ENCODE peak calls at places on chromosomes 4 and X, in six cellular contexts. K, I, D, C, F and A are unnamed samples.

GRCh38 chr4:76738081-76738931 is 159.6 kb downstream of the SOWAHB start:
- DNase-seq in K (peak), I (peak), D (no peak), C (no peak), F (no peak), A (peak)

GRCh38 chrX:47723689-47724088 is 64.7 kb upstream of the UXT start:
- DNase-seq in K (no peak), I (no peak), D (no peak), C (no peak), F (peak), A (no peak)

GRCh38 chr4:136985683-136986082 is 546.6 kb downstream of the PCDH18 start:
- DNase-seq in K (no peak), I (no peak), D (no peak), C (no peak), F (no peak), A (no peak)

GRCh38 chr4:174381419-174381818 is 97.7 kb downstream of the CEP44 start:
- DNase-seq in K (no peak), I (no peak), D (no peak), C (no peak), F (no peak), A (no peak)

GRCh38 chr4:105058177-105058812 is 88.4 kb upstream of the TET2 start:
- DNase-seq in K (peak), I (peak), D (no peak), C (no peak), F (no peak), A (no peak)

GRCh38 chr4:4270529-4270928 is 19.4 kb downstream of the LYAR start:
- DNase-seq in K (no peak), I (peak), D (no peak), C (no peak), F (no peak), A (no peak)

GRCh38 chr4:1310796-1311715 is 21.4 kb downstream of the MAEA start:
- DNase-seq in K (no peak), I (no peak), D (no peak), C (no peak), F (no peak), A (no peak)

GRCh38 chrX:106707771-106708454 is 18.6 kb upstream of the RNF128 start:
- DNase-seq in K (peak), I (peak), D (no peak), C (no peak), F (no peak), A (peak)

GRCh38 chr4:74223801-74224200 is 65.9 kb downstream of the MTHFD2L start:
- DNase-seq in K (peak), I (peak), D (no peak), C (no peak), F (no peak), A (no peak)

GRCh38 chr4:51843309-51844156 is 580 bp downstream of the DCUN1D4 start:
- DNase-seq in K (peak), I (peak), D (peak), C (peak), F (peak), A (peak)

GRCh38 chr4:13980317-13980716 is 352.8 kb upstream of the BOD1L1 start:
- DNase-seq in K (peak), I (peak), D (no peak), C (no peak), F (no peak), A (peak)

GRCh38 chrX:43707812-43708548 is 51.9 kb downstream of the MAOA start:
- DNase-seq in K (peak), I (peak), D (no peak), C (no peak), F (no peak), A (no peak)

GRCh38 chr4:53748328-53748772 is 157.1 kb upstream of the LNX1 start:
- DNase-seq in K (no peak), I (no peak), D (peak), C (no peak), F (no peak), A (no peak)

GRCh38 chr4:182845618-182846017 is 71.6 kb downstream of the DCTD start:
- DNase-seq in K (no peak), I (no peak), D (no peak), C (no peak), F (no peak), A (no peak)

GRCh38 chr4:94332983-94333590 is 9.5 kb downstream of the HPGDS start:
- DNase-seq in K (peak), I (peak), D (no peak), C (no peak), F (no peak), A (no peak)

GRCh38 chr4:184645904-184646610 is 3.2 kb downstream of the CASP3 start:
- DNase-seq in K (no peak), I (peak), D (no peak), C (no peak), F (no peak), A (no peak)

GRCh38 chr4:99679204-99679603 is 21.6 kb upstream of the C4orf54 start:
- DNase-seq in K (peak), I (peak), D (no peak), C (no peak), F (no peak), A (no peak)
- TF ChIP-seq CTCF in K (no peak), I (no peak), D (no peak), C (no peak), F (no peak), A (no peak)

GRCh38 chr4:169030575-169030982 is 20.5 kb upstream of the CBR4 start:
- DNase-seq in K (no peak), I (peak), D (no peak), C (no peak), F (no peak), A (no peak)

GRCh38 chr4:169029947-169030346 is 19.9 kb upstream of the CBR4 start:
- DNase-seq in K (no peak), I (no peak), D (no peak), C (no peak), F (no peak), A (no peak)

GRCh38 chr4:169027663-169028062 is 17.6 kb upstream of the CBR4 start:
- DNase-seq in K (no peak), I (no peak), D (no peak), C (no peak), F (no peak), A (no peak)

GRCh38 chr4:169025184-169025583 is 15.1 kb upstream of the CBR4 start:
- DNase-seq in K (no peak), I (no peak), D (no peak), C (no peak), F (no peak), A (no peak)

GRCh38 chr4:169024762-169025161 is 14.7 kb upstream of the CBR4 start:
- DNase-seq in K (peak), I (peak), D (no peak), C (no peak), F (no peak), A (no peak)
- TF ChIP-seq CTCF in K (peak), I (peak), D (peak), C (no peak), F (no peak), A (peak)

GRCh38 chrX:112512509-112512908 is 167.2 kb downstream of the LHFPL1 start:
- DNase-seq in K (no peak), I (no peak), D (no peak), C (no peak), F (no peak), A (no peak)
- TF ChIP-seq CTCF in K (no peak), I (no peak), D (no peak), C (no peak), F (no peak), A (no peak)

DNA sequence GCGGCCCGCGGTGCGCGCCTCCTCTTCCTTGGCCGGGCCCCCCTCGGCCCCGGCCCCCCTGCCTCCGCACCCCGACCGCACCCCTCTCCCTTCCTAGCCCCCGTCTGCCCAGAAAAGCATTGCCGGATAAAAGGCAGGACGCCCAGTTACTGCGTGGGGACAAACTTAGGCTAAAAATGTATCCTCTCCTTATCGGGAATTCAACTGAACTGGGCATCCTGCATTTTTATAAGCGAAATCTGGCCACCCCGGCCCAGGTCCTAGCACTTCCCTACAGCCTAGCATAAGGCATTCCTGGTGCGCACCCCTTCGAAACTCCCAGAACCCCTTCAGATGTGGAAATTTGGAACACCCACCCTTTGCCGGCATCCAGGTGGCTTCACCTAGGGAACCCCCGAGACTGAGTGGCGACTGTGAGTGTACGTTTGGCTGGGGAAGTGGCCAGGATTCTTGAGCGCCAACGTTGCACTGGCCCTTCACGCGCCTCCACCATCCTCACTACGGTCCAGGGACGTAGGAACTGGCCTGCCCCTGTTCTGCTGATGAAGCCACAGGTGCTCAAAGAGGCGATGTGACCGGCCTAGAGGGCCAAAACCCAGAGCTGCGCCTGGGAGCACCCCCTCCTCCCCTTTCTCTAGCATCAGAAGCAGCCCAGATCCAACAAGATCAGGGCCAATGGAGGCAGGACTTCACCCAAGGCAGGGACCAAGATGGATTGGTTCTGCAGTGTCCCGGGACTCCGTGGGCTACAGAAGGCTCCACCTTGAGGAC is 5.7 kb upstream of the RNF4 start:
- DNase-seq in K (peak), I (peak), D (no peak), C (no peak), F (no peak), A (no peak)
- TF ChIP-seq CTCF in K (no peak), I (no peak), D (no peak), C (no peak), F (no peak), A (no peak)

GRCh38 chrX:14712096-14712495 is 160.8 kb downstream of the FANCB start:
- DNase-seq in K (no peak), I (no peak), D (no peak), C (no peak), F (peak), A (no peak)
- TF ChIP-seq CTCF in K (no peak), I (no peak), D (no peak), C (no peak), F (no peak), A (no peak)

GRCh38 chr4:139806929-139807328 is 141.3 kb downstream of the MGST2 start:
- DNase-seq in K (no peak), I (no peak), D (no peak), C (no peak), F (no peak), A (no peak)
- TF ChIP-seq CTCF in K (no peak), I (no peak), D (no peak), C (no peak), F (no peak), A (no peak)

DNA sequence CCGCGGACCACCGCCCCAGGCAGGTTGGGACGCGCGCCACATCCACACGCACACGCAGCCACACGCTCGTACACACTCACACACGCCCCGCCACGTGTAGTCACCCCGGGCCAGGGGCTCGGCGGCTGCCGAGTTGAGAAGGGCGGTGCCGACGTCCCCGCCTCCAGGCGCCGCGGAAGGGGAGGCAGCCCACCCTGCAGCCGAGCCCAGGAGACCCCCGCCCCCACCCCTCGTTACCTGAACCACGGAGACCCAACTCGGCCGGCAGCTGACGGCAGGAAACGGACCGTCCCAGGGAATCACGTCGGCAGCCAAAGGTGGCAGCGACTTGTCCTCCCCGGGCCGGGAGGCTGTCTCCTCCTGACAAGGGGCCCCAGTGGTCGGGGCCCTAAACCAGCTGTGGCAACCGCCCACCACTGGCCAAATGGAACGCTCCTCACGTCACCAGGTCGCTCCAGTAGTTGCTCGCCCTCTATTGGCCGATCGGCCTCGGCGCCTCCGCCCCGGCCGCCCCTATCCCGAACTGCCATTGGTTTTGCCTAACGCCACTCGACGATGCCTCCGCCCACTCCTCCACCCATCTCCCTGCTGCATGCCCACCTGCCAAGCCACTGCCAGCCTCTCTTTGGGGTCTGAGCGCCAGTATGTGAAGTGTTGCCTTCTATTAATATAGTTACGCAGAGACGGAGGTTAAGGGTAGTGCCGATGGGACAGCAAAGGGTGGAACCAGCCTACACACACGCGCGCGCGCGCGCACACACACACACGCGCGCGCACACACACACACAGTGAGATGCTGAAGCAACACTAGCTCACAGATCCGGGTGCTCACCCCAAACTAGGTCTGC is at the start of gene ZDHHC9:
- DNase-seq in K (peak), I (peak), D (peak), C (peak), F (peak), A (peak)
- TF ChIP-seq CTCF in K (no peak), I (no peak), D (no peak), C (no peak), F (no peak), A (no peak)

GRCh38 chr4:83781434-83781833 is 245.5 kb downstream of the GPAT3 start:
- DNase-seq in K (no peak), I (no peak), D (no peak), C (no peak), F (no peak), A (no peak)

GRCh38 chr4:83785906-83786305 is 250.0 kb downstream of the GPAT3 start:
- DNase-seq in K (no peak), I (no peak), D (no peak), C (no peak), F (no peak), A (peak)

GRCh38 chr4:83782591-83782990 is 246.7 kb downstream of the GPAT3 start:
- DNase-seq in K (no peak), I (no peak), D (no peak), C (no peak), F (no peak), A (no peak)

GRCh38 chr4:83783179-83783578 is 247.3 kb downstream of the GPAT3 start:
- DNase-seq in K (no peak), I (no peak), D (no peak), C (no peak), F (no peak), A (no peak)

DNA sequence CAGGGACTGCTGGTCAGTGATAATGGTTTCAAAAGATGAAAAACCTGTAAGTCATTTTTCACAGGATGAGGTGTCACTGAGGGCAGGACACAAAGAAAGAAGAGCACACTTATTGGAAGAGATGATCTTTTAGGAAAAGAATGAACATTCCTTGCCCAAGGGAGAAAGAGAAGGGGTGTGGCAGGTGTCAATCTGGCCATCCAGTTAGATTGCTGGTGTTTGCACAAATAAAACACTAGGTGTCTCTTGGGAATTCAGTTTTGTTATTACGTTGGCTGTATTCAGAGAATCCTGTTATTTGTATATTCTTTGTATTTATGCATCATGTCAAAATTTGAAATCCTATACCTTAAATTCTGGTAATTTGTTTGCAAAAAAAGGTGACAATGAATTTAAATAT is 244.4 kb downstream of the GPAT3 start:
- DNase-seq in K (no peak), I (no peak), D (no peak), C (no peak), F (no peak), A (no peak)
- TF ChIP-seq CTCF in K (no peak), I (no peak), D (no peak), C (no peak), F (no peak), A (no peak)

GRCh38 chr4:133316874-133317273 is 167.8 kb downstream of the PCDH10 start:
- DNase-seq in K (peak), I (peak), D (no peak), C (no peak), F (no peak), A (no peak)

GRCh38 chr4:133324491-133324890 is 175.4 kb downstream of the PCDH10 start:
- DNase-seq in K (no peak), I (no peak), D (no peak), C (no peak), F (no peak), A (no peak)

GRCh38 chr4:133323670-133324069 is 174.6 kb downstream of the PCDH10 start:
- DNase-seq in K (no peak), I (no peak), D (no peak), C (no peak), F (no peak), A (no peak)

GRCh38 chr4:133320576-133321170 is 171.6 kb downstream of the PCDH10 start:
- DNase-seq in K (peak), I (peak), D (no peak), C (no peak), F (peak), A (no peak)
- TF ChIP-seq CTCF in K (peak), I (peak), D (no peak), C (no peak), F (peak), A (peak)